ENCODE peak calls at places on chromosomes 2 and 18, in eight cellular contexts. M is cerebellar cortex; O is KG1; W is upper lobe of right lung; N is MM.1S; B is DND-41; T is H9; Y is stimulated activated CD4-positive, alpha-beta T cell treated with anti-CD3 and anti-CD28 coated beads, Interleukin-15, amount 100 ng/mL, for 24 hours. P is an unnamed sample.

GRCh38 chr2:66445781-66446177 is 10.9 kb downstream of the MEIS1 start:
- DNase-seq in B (no peak), O (peak), Y (no peak), T (peak), M (peak), N (no peak), W (no peak), P (no peak)

GRCh38 chr2:15745329-15745728 is 153.7 kb downstream of the DDX1 start:
- DNase-seq in M (no peak), N (no peak), Y (no peak), T (no peak), B (no peak), O (no peak), W (no peak), P (no peak)

GRCh38 chr2:2840681-2841300 is 509.7 kb upstream of the MYT1L start:
- DNase-seq in Y (no peak), O (no peak), N (no peak), B (no peak), M (peak), W (no peak), T (peak), P (no peak)

GRCh38 chr2:162261032-162261945 is 18.0 kb upstream of the FAP start:
- DNase-seq in M (no peak), Y (no peak), T (no peak), N (peak), W (peak), B (peak), O (no peak), P (no peak)

GRCh38 chr2:144453486-144454158 is 66.3 kb downstream of the ZEB2 start:
- DNase-seq in W (no peak), O (no peak), Y (no peak), T (no peak), M (no peak), N (no peak), B (no peak), P (no peak)

GRCh38 chr2:32009479-32010256 is 1.1 kb downstream of the MEMO1 start:
- DNase-seq in M (peak), Y (peak), B (peak), W (peak), O (no peak), N (peak), T (peak), P (no peak)

GRCh38 chr2:20179755-20180594 is 45.0 kb downstream of the SDC1 start:
- DNase-seq in O (no peak), W (peak), T (peak), Y (no peak), B (no peak), M (no peak), N (no peak), P (no peak)

GRCh38 chr2:177393824-177394614 is 1.4 kb downstream of the AGPS start:
- DNase-seq in O (no peak), Y (no peak), M (no peak), T (no peak), B (no peak), W (no peak), N (no peak), P (no peak)

GRCh38 chr2:67701011-67701410 is 303.9 kb downstream of the ETAA1 start:
- DNase-seq in N (no peak), W (no peak), O (no peak), B (no peak), Y (no peak), M (no peak), T (no peak), P (no peak)

GRCh38 chr2:179588486-179589145 is 272.8 kb downstream of the ZNF385B start:
- DNase-seq in T (no peak), N (peak), M (no peak), O (no peak), Y (no peak), W (no peak), B (no peak), P (no peak)

GRCh38 chr2:26645792-26646191 is 4.6 kb upstream of the CIB4 start:
- DNase-seq in N (no peak), O (no peak), M (no peak), B (no peak), T (no peak), Y (no peak), W (no peak), P (no peak)

GRCh38 chr18:76466410-76466991 is 28.5 kb downstream of the ZNF516 start:
- DNase-seq in Y (no peak), T (no peak), W (no peak), M (no peak), O (no peak), B (no peak), N (no peak), P (no peak)